ENCODE peak calls at places on chromosome 14, in five cellular contexts. E, V, S, P and G are unnamed samples. For H3K9me3, the result is how much of the 10 kb centered on the place peaks cover.

GRCh38 chr14:103727313-103728000 is 11.8 kb downstream of the ZFYVE21 start:
- DNase-seq in V (peak), P (no peak), E (no peak), S (no peak), G (no peak)

GRCh38 chr14:60656755-60657608 is 7.7 kb upstream of the SIX1 start:
- DNase-seq in S (no peak), V (peak), E (peak), P (no peak), G (peak)

GRCh38 chr14:103544627-103545218 is 15.7 kb downstream of the TRMT61A start:
- DNase-seq in S (no peak), E (no peak), P (no peak), V (no peak), G (no peak)

GRCh38 chr14:68245146-68246073 is 425.8 kb downstream of the RAD51B start:
- DNase-seq in S (no peak), E (peak), P (no peak), V (peak), G (no peak)

GRCh38 chr14:55843718-55844403 is 263.9 kb downstream of the KTN1 start:
- DNase-seq in V (no peak), E (no peak), P (no peak), S (no peak), G (no peak)

GRCh38 chr14:78016532-78016931 is 153.6 kb upstream of the NRXN3 start:
- DNase-seq in E (no peak), S (no peak), P (no peak), V (no peak), G (no peak)

GRCh38 chr14:73695997-73696396 is 18.2 kb downstream of the PNMA1 start:
- DNase-seq in V (no peak), S (no peak), E (no peak), P (no peak), G (no peak)

GRCh38 chr14:75896341-75896740 is 85.5 kb downstream of the TGFB3 start:
- DNase-seq in E (no peak), S (no peak), V (no peak), P (no peak), G (no peak)

GRCh38 chr14:96178674-96179321 is 25.8 kb upstream of the BDKRB2 start:
- DNase-seq in E (no peak), P (no peak), V (no peak), S (no peak), G (no peak)

GRCh38 chr14:101236496-101237240 is 324.6 kb upstream of the DIO3 start:
- DNase-seq in S (no peak), V (no peak), P (no peak), E (no peak), G (peak)

GRCh38 chr14:21307641-21308040 is 27.8 kb downstream of the RPGRIP1 start:
- DNase-seq in E (no peak), V (no peak), P (no peak), S (no peak), G (no peak)

GRCh38 chr14:103656758-103657133 is 27.7 kb downstream of the KLC1 start:
- DNase-seq in E (no peak), V (no peak), S (no peak), P (no peak), G (no peak)

GRCh38 chr14:28676481-28676880 is 90.1 kb upstream of the FOXG1 start:
- DNase-seq in S (no peak), E (no peak), P (no peak), V (no peak), G (no peak)

GRCh38 chr14:95956601-95957460 is 80.2 kb downstream of the TUNAR start:
- DNase-seq in V (no peak), E (no peak), S (no peak), P (no peak), G (no peak)

GRCh38 chr14:92651793-92652382 is 96.5 kb downstream of the LGMN start:
- DNase-seq in E (peak), P (no peak), V (no peak), S (no peak), G (no peak)

GRCh38 chr14:32468955-32469354 is 139.9 kb downstream of the AKAP6 start:
- DNase-seq in S (no peak), P (no peak), V (no peak), E (peak), G (peak)

GRCh38 chr14:64549805-64550538 is at the start of gene PPP1R36:
- DNase-seq in V (peak), P (peak), E (no peak), S (no peak), G (no peak)

GRCh38 chr14:93898081-93898611 is 29.0 kb upstream of the FAM181A start:
- DNase-seq in V (no peak), P (no peak), E (no peak), S (no peak), G (peak)

GRCh38 chr14:95318870-95319311 is 817 bp downstream of the CLMN start:
- DNase-seq in V (no peak), P (no peak), E (no peak), S (no peak), G (no peak)

GRCh38 chr14:39365354-39365753 is 66.9 kb downstream of the FBXO33 start:
- DNase-seq in S (no peak), E (no peak), V (no peak), P (no peak), G (no peak)

GRCh38 chr14:35404496-35405303 is at the start of gene NFKBIA:
- DNase-seq in P (peak), S (no peak), V (peak), E (peak), G (peak)

GRCh38 chr14:104219731-104220224 is 81.4 kb downstream of the KIF26A start:
- DNase-seq in E (no peak), P (no peak), S (no peak), V (no peak), G (no peak)

GRCh38 chr14:99159341-99160340 is 112.4 kb downstream of the BCL11B start:
- DNase-seq in S (no peak), V (no peak), E (no peak), P (no peak), G (no peak)

GRCh38 chr14:63713765-63714164 is 14.1 kb downstream of the SGPP1 start:
- DNase-seq in V (no peak), P (no peak), S (no peak), E (no peak), G (no peak)

DNA sequence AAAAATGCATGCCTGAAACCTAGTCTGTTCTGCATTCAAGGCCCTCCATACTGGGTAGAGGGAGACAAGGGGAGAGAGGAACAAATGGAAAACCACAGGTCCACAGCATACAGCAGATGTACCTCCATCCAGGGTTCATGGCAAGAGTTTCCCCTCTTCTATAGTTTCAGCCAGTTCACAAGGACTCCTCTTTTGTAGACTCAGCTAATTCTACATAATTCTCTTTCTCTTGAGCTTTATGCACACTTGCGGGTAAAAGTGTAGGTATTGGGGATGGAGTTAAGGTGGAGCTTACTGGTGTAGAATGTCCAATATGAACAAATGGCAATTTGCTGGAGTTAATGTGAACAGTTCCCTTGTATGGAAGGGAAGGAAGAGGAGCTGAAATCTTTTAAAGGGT is 23.4 kb downstream of the G2E3 start:
- DNase-seq in P (no peak), V (no peak), E (no peak), S (no peak), G (no peak)
- H3K9me3 ChIP-seq in P (under half), V (under half), E (under half), S (under half), G (under half)

DNA sequence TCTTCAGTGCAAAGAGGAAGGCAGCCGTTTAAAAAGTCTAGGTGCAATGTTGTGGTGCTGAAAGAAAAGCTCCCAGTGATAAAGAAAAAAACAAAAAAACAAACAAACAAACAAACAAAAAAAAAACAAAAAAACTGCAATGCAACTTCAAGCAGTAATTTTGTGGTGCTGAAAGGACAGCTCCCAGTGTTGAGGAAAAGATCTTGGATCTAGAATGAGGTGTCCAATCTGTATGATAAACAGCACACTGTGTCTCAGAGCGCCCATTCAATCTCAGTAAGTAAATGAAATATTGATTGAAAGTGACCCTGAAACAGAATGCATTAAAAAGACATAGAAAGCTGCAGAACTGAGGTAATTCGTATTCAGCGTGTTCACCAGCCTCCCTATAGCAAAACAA is 153.1 kb downstream of the NOVA1 start:
- DNase-seq in V (no peak), P (no peak), E (no peak), S (no peak), G (no peak)
- H3K9me3 ChIP-seq in V (under half), P (under half), E (under half), S (under half), G (half or more)

DNA sequence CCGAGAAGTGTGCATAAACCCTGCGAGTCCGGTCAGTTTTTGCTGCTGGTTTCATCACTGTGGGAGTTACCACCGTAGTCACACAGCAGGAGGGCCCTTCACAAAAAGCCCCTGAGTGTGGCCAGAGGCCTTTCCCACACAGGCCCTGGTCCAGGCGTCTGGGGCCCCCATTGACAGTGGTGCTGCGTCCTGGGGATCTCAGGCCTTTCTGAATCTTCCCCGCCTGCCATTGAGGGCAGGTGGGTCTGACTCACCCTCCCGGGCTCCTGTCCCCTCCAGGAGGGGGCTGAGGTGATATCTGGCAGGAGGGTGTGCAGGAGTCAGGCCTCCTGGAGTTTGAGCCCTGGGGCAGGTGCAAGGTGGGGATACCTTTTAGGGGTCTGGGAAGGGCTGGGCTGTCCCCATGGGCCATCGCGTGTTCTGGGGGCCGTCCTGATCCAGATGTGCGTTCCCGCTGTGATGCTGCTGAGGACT is 358.5 kb downstream of the TMEM121 start:
- DNase-seq in S (no peak), V (peak), E (peak), P (no peak), G (no peak)
- H3K9me3 ChIP-seq in S (half or more), V (under half), E (under half), P (under half), G (under half)

GRCh38 chr14:91369628-91370445 is 47.8 kb downstream of the CCDC88C start:
- DNase-seq in S (no peak), V (peak), P (no peak), E (no peak), G (peak)

GRCh38 chr14:91366749-91367148 is 50.9 kb downstream of the CCDC88C start:
- DNase-seq in V (peak), E (no peak), S (no peak), P (no peak), G (no peak)

GRCh38 chr14:91367173-91368171 is 50.1 kb downstream of the CCDC88C start:
- DNase-seq in E (no peak), S (no peak), V (peak), P (no peak), G (no peak)

GRCh38 chr14:91371011-91371989 is 46.3 kb downstream of the CCDC88C start:
- DNase-seq in E (no peak), P (no peak), V (no peak), S (no peak), G (no peak)

GRCh38 chr14:91368681-91369416 is 48.8 kb downstream of the CCDC88C start:
- DNase-seq in S (no peak), V (no peak), E (no peak), P (no peak), G (no peak)
- H3K9me3 ChIP-seq in S (under half), V (under half), E (under half), P (under half), G (under half)